ENCODE peak calls at places on chromosomes 3 and 15, in four cellular contexts. S is hepatocyte, J is psoas muscle, Y is AG10803. M is an unnamed sample.

GRCh38 chr3:13012228-13012691 is 61.0 kb downstream of the IQSEC1 start:
- DNase-seq in S (no peak), J (peak; percentile 87), Y (peak; percentile 63), M (peak; percentile 64)

GRCh38 chr3:117114517-117115265 is 405.1 kb downstream of the TUSC7 start:
- DNase-seq in S (no peak), J (no peak), Y (no peak), M (no peak)

GRCh38 chr3:174619244-174619643 is 239.9 kb upstream of the NAALADL2 start:
- DNase-seq in S (no peak), J (no peak), Y (no peak), M (no peak)

GRCh38 chr3:9732080-9732752 is 681 bp downstream of the BRPF1 start:
- DNase-seq in S (peak; percentile 42), J (no peak), Y (no peak), M (no peak)

GRCh38 chr15:63503739-63504246 is 600 bp upstream of the USP3 start:
- DNase-seq in S (peak; percentile 90), J (peak; percentile 87), Y (peak; percentile 80), M (peak; percentile 77)

GRCh38 chr3:79148786-79149185 is 619.0 kb downstream of the ROBO1 start:
- DNase-seq in S (no peak), J (no peak), Y (peak; percentile 10), M (no peak)

GRCh38 chr15:47266556-47266955 is 450.7 kb upstream of the SEMA6D start:
- DNase-seq in S (no peak), J (no peak), Y (no peak), M (no peak)

GRCh38 chr15:98444067-98444600 is 204.2 kb upstream of the IGF1R start:
- DNase-seq in S (no peak), J (no peak), Y (no peak), M (no peak)

GRCh38 chr15:31070867-31071266 is 30.7 kb downstream of the TRPM1 start:
- DNase-seq in S (no peak), J (no peak), Y (no peak), M (no peak)

GRCh38 chr3:157127831-157128767 is 31.8 kb downstream of the CCNL1 start:
- DNase-seq in S (peak; percentile 88), J (peak; percentile 58), Y (peak; percentile 62), M (no peak)

GRCh38 chr3:173635826-173636225 is 238.3 kb downstream of the NLGN1 start:
- DNase-seq in S (no peak), J (no peak), Y (no peak), M (no peak)

DNA sequence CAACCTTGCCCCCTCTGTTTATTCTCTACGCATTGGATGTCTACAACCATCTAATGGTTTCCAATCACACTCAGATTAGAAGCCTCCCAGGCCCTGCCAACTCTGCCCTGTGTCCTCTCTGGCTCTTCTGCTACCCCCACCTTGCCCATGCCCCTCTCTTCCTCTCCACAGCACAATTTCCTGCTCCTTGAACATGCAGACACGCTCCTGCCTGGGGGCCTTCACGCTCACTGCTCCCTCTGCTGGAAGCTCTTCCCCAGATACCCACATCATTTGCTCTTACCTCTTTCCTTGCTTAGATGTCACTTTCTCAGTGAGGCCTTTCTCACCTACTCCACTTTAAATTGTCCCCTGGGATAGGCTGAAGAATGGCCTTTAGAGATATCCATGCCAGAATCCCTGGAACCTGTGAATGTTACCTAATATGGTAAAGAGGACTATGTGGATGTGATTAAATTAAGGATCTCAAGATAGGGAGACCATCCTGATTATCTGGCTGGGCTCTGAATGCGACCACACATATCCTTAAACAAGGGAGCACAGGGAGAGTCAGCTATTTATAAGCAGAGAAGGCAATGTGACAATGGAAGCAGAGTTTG is 9.9 kb downstream of the KY start:
- DNase-seq in S (peak; percentile 63), J (no peak), Y (peak; percentile 35), M (no peak)
- TF ChIP-seq CTCF in S (peak; percentile 55), J (peak; percentile 42), Y (peak; percentile 62), M (no peak)

GRCh38 chr3:66796343-66796742 is 201.8 kb upstream of the KBTBD8 start:
- DNase-seq in S (no peak), J (no peak), Y (no peak), M (no peak)

GRCh38 chr3:66803206-66803605 is 194.9 kb upstream of the KBTBD8 start:
- DNase-seq in S (no peak), J (no peak), Y (no peak), M (no peak)

GRCh38 chr3:66795365-66795764 is 202.7 kb upstream of the KBTBD8 start:
- DNase-seq in S (no peak), J (no peak), Y (peak; percentile 67), M (no peak)

GRCh38 chr3:66800941-66801545 is 197.1 kb upstream of the KBTBD8 start:
- DNase-seq in S (no peak), J (no peak), Y (no peak), M (no peak)

GRCh38 chr3:66797916-66798560 is 200.1 kb upstream of the KBTBD8 start:
- DNase-seq in S (peak; percentile 39), J (peak; percentile 69), Y (peak; percentile 62), M (no peak)
- TF ChIP-seq CTCF in S (no peak), J (no peak), Y (no peak), M (no peak)

GRCh38 chr15:80475572-80475971 is 71.4 kb downstream of the ARNT2 start:
- DNase-seq in S (no peak), J (no peak), Y (no peak), M (no peak)
- TF ChIP-seq CTCF in S (no peak), J (peak; percentile 25), Y (peak; percentile 45), M (no peak)

GRCh38 chr3:38375072-38375471 is 28.5 kb downstream of the XYLB start:
- DNase-seq in S (no peak), J (no peak), Y (no peak), M (no peak)
- TF ChIP-seq CTCF in S (no peak), J (no peak), Y (no peak), M (no peak)

DNA sequence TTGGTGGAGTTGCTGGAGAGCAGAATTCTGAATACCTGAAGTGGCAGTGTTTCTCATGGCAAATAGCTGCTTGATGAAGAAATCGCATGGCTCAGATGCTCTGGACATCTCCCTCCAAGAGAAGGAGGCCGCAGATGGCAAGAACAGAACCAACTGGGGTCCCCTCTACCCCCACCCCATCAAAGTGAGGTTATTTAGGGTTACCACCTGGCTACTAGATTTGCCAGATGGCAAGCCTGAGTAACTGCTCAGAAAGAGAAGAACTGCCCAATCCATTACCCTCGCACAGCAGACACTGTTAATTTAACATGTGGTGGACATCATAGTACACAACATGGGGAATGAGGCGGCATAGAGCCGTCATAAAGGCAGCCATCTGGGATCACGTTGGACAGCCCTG is 30.5 kb upstream of the LIPC start:
- DNase-seq in S (no peak), J (no peak), Y (no peak), M (no peak)
- TF ChIP-seq CTCF in S (no peak), J (no peak), Y (no peak), M (no peak)

GRCh38 chr15:55318588-55319494 is at the start of the genes PIGB and PIGBOS1:
- DNase-seq in S (peak; percentile 90), J (peak; percentile 90), Y (peak; percentile 90), M (peak; percentile 80)
- TF ChIP-seq CTCF in S (no peak), J (peak; percentile 12), Y (peak; percentile 4), M (no peak)

DNA sequence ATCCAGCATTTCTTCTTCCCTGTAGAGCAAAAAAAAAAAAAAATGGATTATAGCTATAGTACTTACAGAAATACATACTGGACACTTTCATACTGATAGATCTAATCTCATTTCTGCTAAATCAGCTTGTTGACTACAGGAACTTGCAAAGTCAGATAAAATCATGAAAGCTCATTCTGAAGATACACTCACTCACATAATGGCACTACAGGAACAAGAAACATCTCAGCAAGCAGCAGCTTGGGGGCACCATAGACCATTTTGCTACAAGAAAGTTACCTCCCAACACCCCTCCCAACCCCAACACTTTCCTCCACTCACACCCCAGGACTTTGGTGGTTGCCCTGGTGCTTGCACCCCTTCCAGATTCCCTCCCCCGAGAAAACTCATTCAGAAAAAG is 4.6 kb downstream of the MYH15 start:
- DNase-seq in S (no peak), J (no peak), Y (no peak), M (no peak)
- TF ChIP-seq CTCF in S (no peak), J (no peak), Y (no peak), M (no peak)

GRCh38 chr3:16596352-16597032 is 8.7 kb downstream of the DAZL start:
- DNase-seq in S (no peak), J (no peak), Y (no peak), M (no peak)

GRCh38 chr3:16589867-16590624 is 15.2 kb downstream of the DAZL start:
- DNase-seq in S (no peak), J (no peak), Y (no peak), M (no peak)

GRCh38 chr3:16599694-16600093 is 5.5 kb downstream of the DAZL start:
- DNase-seq in S (no peak), J (no peak), Y (no peak), M (no peak)

GRCh38 chr3:16600771-16601538 is 4.3 kb downstream of the DAZL start:
- DNase-seq in S (peak; percentile 91), J (peak; percentile 88), Y (peak; percentile 82), M (peak; percentile 66)

DNA sequence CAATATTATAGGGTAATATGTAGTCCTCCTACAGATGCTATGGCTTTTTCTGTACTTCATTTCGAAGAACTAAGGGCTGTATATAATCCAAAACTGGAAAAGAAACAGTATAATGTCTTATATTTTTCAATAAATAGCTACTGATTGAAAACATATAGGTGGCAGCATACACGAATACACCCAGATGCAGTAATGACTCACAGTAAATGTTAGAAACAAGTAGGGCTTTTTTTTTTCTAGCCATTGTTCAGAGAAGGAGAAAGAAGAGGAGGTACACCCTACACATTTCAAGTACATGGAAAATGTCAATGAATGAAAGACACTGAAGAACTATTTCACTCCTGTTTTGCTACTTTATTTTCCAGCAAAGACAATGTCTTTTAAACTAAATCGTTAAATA is 9.4 kb downstream of the DAZL start:
- DNase-seq in S (no peak), J (no peak), Y (no peak), M (no peak)
- TF ChIP-seq CTCF in S (no peak), J (no peak), Y (no peak), M (no peak)

GRCh38 chr15:26852980-26853379 is 13.9 kb upstream of the GABRA5 start:
- DNase-seq in S (no peak), J (no peak), Y (no peak), M (no peak)
- TF ChIP-seq CTCF in S (no peak), J (no peak), Y (no peak), M (no peak)